ENCODE peak calls at places on chromosomes 16 and 17, in nine cellular contexts. S is AG09319; P is RCC 7860; G is CD8-positive, alpha-beta memory T cell; E is pancreas; Q is NT2/D1; Y is tibial nerve; C is heart left ventricle; U is EL. Z is an unnamed sample.

GRCh38 chr16:4684763-4685162 is 8.6 kb upstream of the NUDT16L1 start:
- DNase-seq in C (no peak), U (no peak), Y (no peak), Q (no peak), E (no peak), P (no peak), S (no peak), G (no peak), Z (no peak)

GRCh38 chr17:70882504-70882903 is 713.2 kb downstream of the KCNJ2 start:
- DNase-seq in E (no peak), P (no peak), Q (no peak), S (no peak), U (no peak), G (no peak), Y (no peak), C (no peak), Z (no peak)

GRCh38 chr17:50272711-50273653 is 1.3 kb upstream of the TMEM92 start:
- DNase-seq in G (peak), E (no peak), U (peak), C (peak), Y (peak), P (no peak), Q (no peak), S (no peak), Z (peak)

GRCh38 chr17:42121066-42121769 is at the start of gene KAT2A:
- DNase-seq in Y (peak), Q (peak), P (peak), C (peak), E (peak), G (peak), S (peak), U (peak), Z (peak)

GRCh38 chr17:38864636-38865398 is 5.0 kb upstream of the LASP1 start:
- DNase-seq in S (no peak), Q (no peak), E (no peak), Y (no peak), C (no peak), U (peak), P (peak), G (no peak), Z (no peak)

GRCh38 chr16:82011199-82011641 is at the start of gene SDR42E1:
- DNase-seq in Q (no peak), S (no peak), P (no peak), U (no peak), Y (no peak), G (peak), E (peak), C (no peak), Z (peak)

GRCh38 chr17:39668141-39668924 is at the start of gene PNMT:
- DNase-seq in Y (peak), S (no peak), G (peak), Q (no peak), U (peak), C (peak), E (peak), P (no peak), Z (peak)

GRCh38 chr16:19001788-19002187 is 18.1 kb downstream of the TMC7 start:
- DNase-seq in U (peak), Q (no peak), Y (no peak), S (peak), C (no peak), E (no peak), G (no peak), P (peak), Z (no peak)

GRCh38 chr16:31453255-31454204 is 5.8 kb upstream of the ARMC5 start:
- DNase-seq in E (no peak), P (no peak), U (peak), Y (no peak), C (no peak), G (no peak), S (no peak), Q (no peak), Z (no peak)

GRCh38 chr17:57115916-57116315 is 30.9 kb downstream of the AKAP1 start:
- DNase-seq in Y (no peak), S (no peak), Q (no peak), U (no peak), C (no peak), G (no peak), E (no peak), P (no peak), Z (no peak)

GRCh38 chr17:38320482-38320881 is 23.3 kb downstream of the GPR179 start:
- DNase-seq in U (no peak), C (no peak), S (no peak), G (no peak), Q (no peak), Y (no peak), P (no peak), E (no peak), Z (no peak)

GRCh38 chr16:13940397-13940933 is 20.5 kb downstream of the ERCC4 start:
- DNase-seq in Y (no peak), S (no peak), G (no peak), E (peak), P (no peak), Q (no peak), U (no peak), C (no peak), Z (no peak)

GRCh38 chr16:60100371-60100770 is 1366.3 kb upstream of the GOT2 start:
- DNase-seq in E (no peak), S (no peak), Q (no peak), Y (no peak), P (no peak), G (no peak), U (no peak), C (no peak), Z (no peak)

GRCh38 chr17:61397086-61397842 is 2.4 kb upstream of the TBX2 start:
- DNase-seq in G (peak), C (no peak), U (peak), Q (no peak), S (no peak), P (no peak), Y (no peak), E (no peak), Z (no peak)

GRCh38 chr16:87114832-87115231 is 202.4 kb downstream of the C16orf95 start:
- DNase-seq in S (no peak), P (no peak), Y (no peak), G (no peak), Q (no peak), C (no peak), E (no peak), U (no peak), Z (no peak)

GRCh38 chr17:5209396-5209795 is 17.7 kb upstream of the ZNF594 start:
- DNase-seq in P (no peak), Q (no peak), Y (no peak), E (no peak), S (no peak), U (peak), C (no peak), G (no peak), Z (no peak)

GRCh38 chr17:2856727-2857126 is 60.5 kb downstream of the RAP1GAP2 start:
- DNase-seq in G (no peak), Q (no peak), U (no peak), P (no peak), S (no peak), Y (no peak), C (no peak), E (no peak), Z (no peak)

GRCh38 chr16:1290860-1291575 is 18.4 kb upstream of the UBE2I start:
- DNase-seq in S (no peak), Y (no peak), U (no peak), Q (no peak), E (no peak), G (no peak), C (no peak), P (no peak), Z (no peak)

GRCh38 chr17:16929757-16930520 is 42.0 kb downstream of the TNFRSF13B start:
- DNase-seq in S (no peak), C (no peak), Y (no peak), U (no peak), G (peak), E (no peak), Q (no peak), P (no peak), Z (no peak)

GRCh38 chr16:72794319-72794718 is 253.6 kb downstream of the ZFHX3 start:
- DNase-seq in C (no peak), U (no peak), S (no peak), G (no peak), E (no peak), Y (no peak), Q (no peak), P (no peak), Z (no peak)

GRCh38 chr17:65050438-65050837 is 6.1 kb downstream of the GNA13 start:
- DNase-seq in E (no peak), Y (no peak), S (no peak), U (no peak), C (no peak), G (no peak), P (no peak), Q (no peak), Z (no peak)

GRCh38 chr16:2829501-2830354 is at the start of gene ZG16B:
- DNase-seq in U (no peak), Y (no peak), C (no peak), S (no peak), E (no peak), Q (no peak), P (no peak), G (no peak), Z (no peak)

GRCh38 chr17:29574732-29575510 is 6.4 kb downstream of the TP53I13 start:
- DNase-seq in Y (no peak), U (no peak), Q (no peak), E (peak), C (peak), P (no peak), S (no peak), G (peak), Z (no peak)

GRCh38 chr16:59907671-59908070 is 1173.6 kb upstream of the GOT2 start:
- DNase-seq in C (no peak), E (no peak), S (no peak), U (no peak), G (no peak), Y (no peak), Q (no peak), P (no peak), Z (no peak)

GRCh38 chr17:57935833-57936807 is 19.1 kb downstream of the CUEDC1 start:
- DNase-seq in Y (no peak), S (no peak), U (peak), G (no peak), Q (no peak), E (no peak), C (peak), P (peak), Z (no peak)

GRCh38 chr16:84360170-84360569 is 8.2 kb upstream of the ATP2C2 start:
- DNase-seq in P (peak), E (no peak), S (no peak), G (no peak), Y (no peak), U (peak), Q (no peak), C (no peak), Z (peak)

GRCh38 chr16:20969386-20969785 is 68.8 kb downstream of the LYRM1 start:
- DNase-seq in S (no peak), U (no peak), G (no peak), P (no peak), E (no peak), C (no peak), Y (no peak), Q (no peak), Z (no peak)

GRCh38 chr17:29326414-29326813 is 32.5 kb upstream of the NUFIP2 start:
- DNase-seq in Q (no peak), S (no peak), P (no peak), Y (no peak), E (no peak), U (no peak), C (no peak), G (no peak), Z (no peak)

GRCh38 chr17:73343168-73343634 is 31.4 kb upstream of the CDC42EP4 start:
- DNase-seq in S (peak), E (peak), P (peak), U (peak), C (peak), G (no peak), Y (peak), Q (peak), Z (no peak)

GRCh38 chr16:73170587-73170986 is 122.7 kb upstream of the ZFHX3 start:
- DNase-seq in Y (no peak), G (no peak), Q (no peak), C (peak), S (no peak), E (no peak), P (no peak), U (no peak), Z (no peak)

GRCh38 chr16:22721497-22722100 is 92.4 kb upstream of the HS3ST2 start:
- DNase-seq in P (no peak), G (no peak), U (no peak), C (no peak), S (no peak), Y (no peak), E (no peak), Q (no peak), Z (no peak)

GRCh38 chr17:28532063-28532960 is 20.1 kb downstream of the UNC119 start:
- DNase-seq in E (no peak), P (no peak), Q (no peak), G (no peak), Y (no peak), C (no peak), U (peak), S (no peak), Z (no peak)

GRCh38 chr16:26952411-26952810 is 114.3 kb upstream of the C16orf82 start:
- DNase-seq in C (no peak), S (no peak), P (no peak), Y (no peak), G (no peak), Q (no peak), U (no peak), E (no peak), Z (no peak)

GRCh38 chr16:27449434-27450188 is 47.6 kb downstream of the IL21R start:
- DNase-seq in G (peak), U (no peak), S (no peak), E (no peak), Q (no peak), C (no peak), Y (no peak), P (no peak), Z (peak)

Z was measured in central memory CD4-positive, alpha-beta T cell.